ENCODE peak calls at places on chromosomes 16 and 17, in six cellular contexts. V, K, D, Q, E and R are unnamed samples.

GRCh38 chr16:5498562-5498961 is 401.0 kb upstream of the EEF2KMT start:
- DNase-seq in V (no peak), K (no peak), D (no peak), Q (no peak), E (no peak), R (no peak)

GRCh38 chr17:77737442-77738265 is 220.8 kb upstream of the TNRC6C start:
- DNase-seq in V (peak), K (no peak), D (no peak), Q (peak), E (no peak), R (no peak)

GRCh38 chr17:19331134-19331533 is 31.4 kb downstream of the B9D1 start:
- DNase-seq in V (no peak), K (peak), D (peak), Q (no peak), E (peak), R (no peak)

GRCh38 chr16:50708373-50709060 is 15.1 kb downstream of the NOD2 start:
- DNase-seq in V (no peak), K (no peak), D (no peak), Q (no peak), E (no peak), R (no peak)

GRCh38 chr16:75288596-75289120 is 37.2 kb upstream of the BCAR1 start:
- DNase-seq in V (no peak), K (no peak), D (no peak), Q (no peak), E (no peak), R (no peak)

GRCh38 chr17:34364741-34365140 is 1.7 kb upstream of the CCL1 start:
- DNase-seq in V (peak), K (no peak), D (no peak), Q (no peak), E (no peak), R (no peak)

GRCh38 chr17:38761612-38762011 is 9.1 kb downstream of the PSMB3 start:
- DNase-seq in V (peak), K (peak), D (peak), Q (peak), E (peak), R (no peak)

GRCh38 chr17:2821868-2822267 is 25.6 kb downstream of the RAP1GAP2 start:
- DNase-seq in V (no peak), K (no peak), D (no peak), Q (no peak), E (no peak), R (no peak)

GRCh38 chr16:535446-536405 is 8.2 kb downstream of the CAPN15 start:
- DNase-seq in V (no peak), K (peak), D (peak), Q (no peak), E (peak), R (no peak)

GRCh38 chr16:13999071-13999894 is 71.8 kb upstream of the MRTFB start:
- DNase-seq in V (no peak), K (no peak), D (no peak), Q (no peak), E (no peak), R (no peak)

GRCh38 chr16:80938035-80938927 is 68.4 kb downstream of the CMC2 start:
- DNase-seq in V (no peak), K (peak), D (peak), Q (no peak), E (no peak), R (peak)

GRCh38 chr17:2230877-2231276 is 72.7 kb downstream of the SMG6 start:
- DNase-seq in V (no peak), K (peak), D (peak), Q (no peak), E (peak), R (no peak)

GRCh38 chr16:83899272-83899897 is 470 bp downstream of the MLYCD start:
- DNase-seq in V (peak), K (peak), D (peak), Q (peak), E (peak), R (peak)

GRCh38 chr16:73298562-73298961 is 250.6 kb upstream of the ZFHX3 start:
- DNase-seq in V (no peak), K (peak), D (peak), Q (no peak), E (peak), R (no peak)

GRCh38 chr17:5203908-5204294 is 12.2 kb upstream of the ZNF594 start:
- DNase-seq in V (no peak), K (peak), D (peak), Q (no peak), E (peak), R (no peak)

GRCh38 chr17:81118308-81119221 is 46.7 kb upstream of the PVALEF start:
- DNase-seq in V (peak), K (no peak), D (no peak), Q (no peak), E (no peak), R (no peak)

GRCh38 chr17:49861150-49861884 is 13.4 kb upstream of the TAC4 start:
- DNase-seq in V (peak), K (peak), D (peak), Q (peak), E (peak), R (peak)

GRCh38 chr17:66432996-66433556 is 130.7 kb downstream of the PRKCA start:
- DNase-seq in V (no peak), K (peak), D (peak), Q (no peak), E (no peak), R (no peak)

GRCh38 chr16:48511071-48511540 is 98.9 kb downstream of the N4BP1 start:
- DNase-seq in V (no peak), K (peak), D (peak), Q (no peak), E (peak), R (no peak)

GRCh38 chr16:57271063-57271345 is 13.5 kb downstream of the PLLP start:
- DNase-seq in V (no peak), K (no peak), D (no peak), Q (no peak), E (no peak), R (no peak)

GRCh38 chr17:62981933-62982332 is 15.9 kb downstream of the TANC2 start:
- DNase-seq in V (no peak), K (peak), D (peak), Q (no peak), E (no peak), R (no peak)

GRCh38 chr17:33039874-33040273 is 48.2 kb downstream of the SPACA3 start:
- DNase-seq in V (no peak), K (peak), D (peak), Q (no peak), E (no peak), R (no peak)

GRCh38 chr17:10875984-10876555 is 38.2 kb upstream of the PIRT start:
- DNase-seq in V (peak), K (peak), D (peak), Q (peak), E (peak), R (peak)

GRCh38 chr17:52147431-52147830 is 11.1 kb downstream of the CA10 start:
- DNase-seq in V (no peak), K (no peak), D (no peak), Q (no peak), E (no peak), R (no peak)

GRCh38 chr17:58991718-58992331 is 114.9 kb downstream of the TRIM37 start:
- DNase-seq in V (no peak), K (peak), D (peak), Q (no peak), E (peak), R (no peak)

DNA sequence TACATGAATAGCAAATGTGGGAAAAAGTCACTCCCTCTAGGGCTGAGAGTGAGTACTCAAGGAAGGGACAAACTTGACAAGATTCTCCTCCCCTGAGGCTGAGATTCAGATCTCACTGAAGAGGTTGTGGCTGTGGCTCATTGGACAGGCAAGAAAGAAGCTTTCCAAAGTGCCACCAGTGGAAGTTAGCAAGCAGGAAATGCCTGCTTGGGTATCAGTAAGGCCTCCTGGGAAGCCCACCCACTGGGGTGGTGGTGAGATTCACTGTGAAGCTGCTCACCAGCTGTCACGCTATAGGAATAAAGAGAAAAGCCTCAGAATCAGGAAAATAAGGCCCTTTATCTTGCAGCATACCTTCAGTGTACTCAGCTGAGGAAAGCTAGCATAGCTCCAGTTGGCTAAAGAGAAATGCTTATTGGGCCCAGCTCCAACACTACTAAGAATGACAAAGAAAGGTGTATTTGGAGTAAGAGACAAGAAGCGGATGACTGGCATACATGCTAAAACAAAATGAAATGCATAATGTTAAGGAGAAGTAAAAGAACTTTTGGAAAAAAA is 274.4 kb upstream of the TOM1L1 start:
- DNase-seq in V (peak), K (no peak), D (no peak), Q (peak), E (no peak), R (peak)
- H3K14ac ChIP-seq in V (no peak), K (no peak), D (no peak), Q (no peak), E (no peak), R (no peak)

DNA sequence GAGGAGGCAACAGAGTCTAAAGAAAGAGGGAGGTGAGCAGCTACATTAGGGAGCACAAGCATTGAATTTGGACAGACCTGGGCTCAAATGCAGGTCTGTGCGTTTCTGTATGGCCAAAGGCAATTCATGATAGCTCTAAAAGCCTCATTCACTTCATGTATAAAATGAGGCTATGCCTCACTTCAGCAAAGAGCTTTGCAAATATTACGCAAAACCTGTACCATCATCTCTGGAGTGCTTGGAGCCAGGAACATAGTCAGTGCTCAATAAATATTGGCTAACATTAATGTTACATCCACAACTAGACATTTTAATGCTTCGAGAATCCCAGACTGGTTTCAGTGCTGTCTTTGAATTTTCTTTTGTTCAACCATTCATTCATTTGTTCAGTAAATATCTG is 254.7 kb upstream of the CDH11 start:
- DNase-seq in V (no peak), K (no peak), D (no peak), Q (no peak), E (no peak), R (no peak)
- H3K18ac ChIP-seq in V (no peak), K (no peak), D (no peak), Q (no peak), E (no peak), R (no peak)

DNA sequence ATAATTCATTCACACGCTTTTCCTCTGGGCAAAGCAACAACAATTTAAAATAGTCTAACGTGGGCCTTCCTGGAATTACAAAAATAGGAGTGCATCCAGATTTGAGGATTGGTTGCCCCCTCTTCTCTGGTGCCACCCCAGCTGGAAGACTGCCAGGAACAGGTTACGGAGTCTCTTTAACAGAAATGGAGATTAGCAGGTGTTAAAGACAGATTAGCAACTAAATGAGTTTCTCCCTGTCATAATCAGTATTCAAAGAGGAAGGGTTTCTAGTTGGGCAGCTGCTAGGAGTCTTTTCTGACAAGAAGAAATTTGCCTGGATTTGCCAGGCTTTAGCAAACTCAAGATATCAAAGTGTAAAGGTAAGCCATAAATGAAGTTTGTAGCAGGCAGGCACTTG is 409.5 kb downstream of the NPIPA8 start:
- DNase-seq in V (no peak), K (no peak), D (no peak), Q (no peak), E (no peak), R (no peak)
- H3K14ac ChIP-seq in V (no peak), K (no peak), D (no peak), Q (no peak), E (no peak), R (no peak)

GRCh38 chr17:40645932-40646331 is 1.7 kb downstream of the SMARCE1 start:
- DNase-seq in V (no peak), K (peak), D (no peak), Q (no peak), E (no peak), R (no peak)

GRCh38 chr17:40645291-40645690 is 2.3 kb downstream of the SMARCE1 start:
- DNase-seq in V (no peak), K (no peak), D (no peak), Q (no peak), E (no peak), R (no peak)

GRCh38 chr17:40647549-40648325 is at the start of gene SMARCE1:
- DNase-seq in V (peak), K (peak), D (peak), Q (peak), E (peak), R (peak)

GRCh38 chr17:40648326-40648968 is 829 bp upstream of the SMARCE1 start:
- DNase-seq in V (no peak), K (no peak), D (peak), Q (no peak), E (peak), R (peak)

GRCh38 chr17:40646791-40647548 is 648 bp downstream of the SMARCE1 start:
- DNase-seq in V (no peak), K (peak), D (peak), Q (no peak), E (peak), R (no peak)
- H3K18ac ChIP-seq in V (peak), K (peak), D (peak), Q (peak), E (peak), R (peak)

GRCh38 chr16:2963611-2964415 is at the start of gene KREMEN2:
- DNase-seq in V (peak), K (peak), D (no peak), Q (peak), E (no peak), R (peak)
- H3K14ac ChIP-seq in V (no peak), K (no peak), D (no peak), Q (no peak), E (no peak), R (peak)

DNA sequence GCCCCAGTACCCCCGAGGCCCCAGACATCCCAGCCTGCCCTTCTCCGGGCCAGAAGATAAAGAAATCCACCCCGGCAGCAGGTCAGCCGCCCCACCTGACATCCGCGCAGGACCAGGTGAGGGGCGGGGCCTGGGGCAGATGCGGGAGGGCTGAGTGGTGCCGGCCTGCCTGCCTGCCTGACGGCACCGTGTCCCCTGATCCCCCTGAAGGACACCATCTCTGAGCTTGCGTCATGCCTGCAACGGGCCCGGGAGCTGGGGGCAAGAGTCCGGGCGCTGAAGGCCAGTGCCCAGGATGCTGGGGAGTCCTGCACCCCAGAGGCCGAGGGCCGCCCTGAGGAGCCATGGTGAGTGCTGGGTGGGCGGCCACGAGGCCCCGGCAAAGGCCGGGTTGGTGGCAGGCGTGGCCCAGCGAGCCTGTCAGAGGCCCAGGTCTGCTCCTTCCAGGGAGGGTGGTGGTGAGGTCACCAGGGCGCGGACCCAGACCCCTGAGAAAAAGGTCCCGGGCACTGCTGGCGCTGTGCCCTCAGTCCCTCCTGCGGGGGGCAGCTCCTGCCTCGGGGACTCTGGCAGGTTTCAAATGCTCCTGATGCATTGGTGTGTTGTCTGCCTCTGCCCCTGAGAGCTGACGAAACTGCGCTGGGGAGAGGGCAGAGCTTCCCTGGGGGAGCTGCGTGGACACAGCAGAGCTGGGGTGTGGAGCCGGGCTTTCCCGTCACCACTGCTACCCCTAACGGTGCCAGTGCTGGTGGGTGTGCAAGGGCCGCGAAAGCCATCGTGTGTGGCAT is 1.2 kb downstream of the CDT1 start:
- DNase-seq in V (peak), K (no peak), D (no peak), Q (no peak), E (no peak), R (no peak)
- H3K18ac ChIP-seq in V (peak), K (peak), D (no peak), Q (peak), E (peak), R (peak)

GRCh38 chr16:31531096-31531495 is 3.4 kb downstream of the AHSP start:
- DNase-seq in V (no peak), K (no peak), D (no peak), Q (no peak), E (no peak), R (no peak)
- H3K14ac ChIP-seq in V (no peak), K (no peak), D (no peak), Q (no peak), E (no peak), R (no peak)

GRCh38 chr16:85625485-85626117 is 12.5 kb downstream of the GSE1 start:
- DNase-seq in V (no peak), K (no peak), D (no peak), Q (no peak), E (no peak), R (no peak)
- H3K18ac ChIP-seq in V (no peak), K (peak), D (no peak), Q (no peak), E (peak), R (peak)

GRCh38 chr16:24653725-24654124 is 75.7 kb upstream of the TNRC6A start:
- DNase-seq in V (no peak), K (no peak), D (no peak), Q (no peak), E (no peak), R (no peak)
- H3K14ac ChIP-seq in V (no peak), K (no peak), D (no peak), Q (no peak), E (no peak), R (no peak)